ENCODE peak calls at places on chromosomes 2 and 18, in eight cellular contexts. X, L, U, F, C, T, R and O are unnamed samples.

GRCh38 chr18:59629894-59630293 is 67.3 kb downstream of the CCBE1 start:
- DNase-seq in X (peak), L (no peak), U (no peak), F (no peak), C (no peak), T (no peak), R (no peak), O (peak)

GRCh38 chr2:9800975-9801723 is 42.1 kb upstream of the TAF1B start:
- DNase-seq in X (no peak), L (no peak), U (peak), F (peak), C (peak), T (peak), R (no peak), O (no peak)

GRCh38 chr18:21851327-21851961 is 110.9 kb downstream of the MIB1 start:
- DNase-seq in X (no peak), L (no peak), U (no peak), F (no peak), C (peak), T (no peak), R (no peak), O (no peak)

GRCh38 chr2:45968946-45969584 is 317.6 kb downstream of the PRKCE start:
- DNase-seq in X (peak), L (peak), U (no peak), F (peak), C (no peak), T (peak), R (no peak), O (peak)

GRCh38 chr2:38653715-38654494 is 12.0 kb upstream of the GALM start:
- DNase-seq in X (no peak), L (no peak), U (no peak), F (no peak), C (no peak), T (no peak), R (no peak), O (no peak)

GRCh38 chr18:12657048-12657848 is 659 bp downstream of the SPIRE1 start:
- DNase-seq in X (peak), L (peak), U (peak), F (peak), C (peak), T (peak), R (no peak), O (peak)

GRCh38 chr2:39871291-39871761 is 92.3 kb upstream of the THUMPD2 start:
- DNase-seq in X (no peak), L (no peak), U (no peak), F (peak), C (peak), T (no peak), R (peak), O (no peak)

GRCh38 chr18:78297048-78297447 is 682.6 kb upstream of the SALL3 start:
- DNase-seq in X (no peak), L (no peak), U (no peak), F (no peak), C (no peak), T (no peak), R (no peak), O (no peak)

GRCh38 chr2:25230626-25231311 is 62.4 kb upstream of the POMC start:
- DNase-seq in X (no peak), L (no peak), U (no peak), F (no peak), C (no peak), T (no peak), R (no peak), O (no peak)

GRCh38 chr2:8550932-8551621 is 130.8 kb upstream of the ID2 start:
- DNase-seq in X (peak), L (no peak), U (peak), F (no peak), C (no peak), T (no peak), R (no peak), O (no peak)

GRCh38 chr2:99651930-99652670 is 162.3 kb upstream of the REV1 start:
- DNase-seq in X (no peak), L (no peak), U (no peak), F (no peak), C (no peak), T (no peak), R (no peak), O (no peak)

GRCh38 chr18:36830141-36830495 is 1.2 kb downstream of the KIAA1328 start:
- DNase-seq in X (no peak), L (no peak), U (no peak), F (no peak), C (no peak), T (no peak), R (no peak), O (no peak)

GRCh38 chr2:71510196-71510807 is 56.9 kb downstream of the DYSF start:
- DNase-seq in X (peak), L (peak), U (no peak), F (peak), C (peak), T (peak), R (no peak), O (peak)

GRCh38 chr2:160427629-160428424 is 65.8 kb downstream of the RBMS1 start:
- DNase-seq in X (no peak), L (no peak), U (no peak), F (peak), C (peak), T (no peak), R (peak), O (no peak)
- H3K4me3 ChIP-seq in X (peak), L (no peak), U (no peak), F (peak), C (peak), T (peak), R (peak), O (no peak)

GRCh38 chr2:3194828-3195227 is 182.8 kb downstream of the EIPR1 start:
- DNase-seq in X (no peak), L (no peak), U (no peak), F (no peak), C (no peak), T (no peak), R (no peak), O (no peak)
- H3K4me3 ChIP-seq in X (no peak), L (no peak), U (no peak), F (no peak), C (no peak), T (no peak), R (no peak), O (no peak)

DNA sequence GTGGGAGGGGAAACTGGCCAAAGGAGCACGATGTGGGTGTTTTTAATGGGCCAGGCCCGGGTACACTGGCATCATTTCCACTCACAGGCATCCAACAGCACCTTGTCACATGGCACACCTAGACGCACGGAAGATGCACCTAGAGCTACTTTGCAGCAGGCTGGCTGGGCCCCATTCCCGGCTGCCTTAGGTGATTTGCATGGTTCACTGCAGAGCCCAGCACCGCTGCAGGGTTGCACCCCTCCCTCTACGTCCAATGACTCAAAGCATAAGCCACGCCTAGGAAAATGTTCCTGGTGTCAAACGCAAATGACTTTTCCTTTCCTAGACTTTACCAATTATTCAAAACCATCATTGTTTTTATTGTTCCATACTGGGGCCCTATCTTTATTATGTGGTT is 222.9 kb downstream of the EIPR1 start:
- DNase-seq in X (no peak), L (no peak), U (no peak), F (no peak), C (no peak), T (no peak), R (no peak), O (no peak)
- H3K4me3 ChIP-seq in X (no peak), L (no peak), U (no peak), F (no peak), C (no peak), T (no peak), R (no peak), O (no peak)

GRCh38 chr2:152720794-152721193 is 2.4 kb downstream of the ARL6IP6 start:
- DNase-seq in X (no peak), L (peak), U (no peak), F (no peak), C (no peak), T (no peak), R (no peak), O (no peak)

GRCh38 chr2:152718909-152719645 is 657 bp downstream of the ARL6IP6 start:
- DNase-seq in X (no peak), L (peak), U (no peak), F (peak), C (peak), T (no peak), R (no peak), O (peak)

GRCh38 chr2:152729844-152730243 is 11.4 kb downstream of the ARL6IP6 start:
- DNase-seq in X (no peak), L (no peak), U (no peak), F (no peak), C (no peak), T (no peak), R (no peak), O (no peak)

GRCh38 chr2:152718047-152718908 is at the start of gene ARL6IP6:
- DNase-seq in X (peak), L (peak), U (peak), F (peak), C (peak), T (peak), R (peak), O (peak)

DNA sequence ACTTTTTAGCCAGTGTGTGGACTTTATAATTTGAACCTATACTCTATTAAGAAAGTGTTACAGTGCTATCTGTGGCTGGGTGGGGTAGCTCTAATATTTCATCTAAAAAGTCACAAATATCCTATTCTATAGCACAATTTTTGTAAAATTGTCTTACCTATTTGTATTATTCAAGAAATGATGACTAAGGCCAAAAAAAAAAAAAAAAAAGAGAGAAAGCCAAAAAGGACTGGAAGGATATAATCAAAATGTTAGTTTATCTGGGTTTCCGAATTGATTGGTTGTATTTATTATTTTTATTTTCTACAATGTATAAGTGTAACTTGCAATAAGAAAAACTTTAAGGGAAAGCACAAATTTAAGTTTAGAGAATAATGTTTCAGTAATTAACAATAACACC is 5.5 kb downstream of the ARL6IP6 start:
- DNase-seq in X (no peak), L (no peak), U (no peak), F (no peak), C (no peak), T (no peak), R (no peak), O (no peak)
- H3K4me3 ChIP-seq in X (no peak), L (no peak), U (no peak), F (no peak), C (no peak), T (no peak), R (no peak), O (no peak)

GRCh38 chr2:5690718-5691658 is 1.2 kb upstream of the SOX11 start:
- DNase-seq in X (no peak), L (no peak), U (peak), F (peak), C (peak), T (no peak), R (no peak), O (peak)
- H3K4me3 ChIP-seq in X (no peak), L (peak), U (no peak), F (peak), C (peak), T (peak), R (no peak), O (peak)